ENCODE peak calls at places on chromosome 13, in four cellular contexts. U is IMR-90, S is PC-3, R is fibroblast of lung. O is an unnamed sample.

GRCh38 chr13:84570831-84571230 is 688.6 kb upstream of the SLITRK1 start:
- DNase-seq in U (peak; percentile 63), S (no peak), R (peak; percentile 4), O (no peak)

GRCh38 chr13:37640499-37640898 is 41.9 kb upstream of the POSTN start:
- DNase-seq in U (peak; percentile 86), S (peak; percentile 58), R (peak; percentile 89), O (peak; percentile 79)

GRCh38 chr13:51804295-51805172 is 571 bp upstream of the DHRS12 start:
- DNase-seq in U (no peak), S (no peak), R (peak; percentile 14), O (no peak)

GRCh38 chr13:62049992-62050391 is 634.3 kb upstream of the PCDH20 start:
- DNase-seq in U (no peak), S (no peak), R (no peak), O (no peak)

GRCh38 chr13:77443511-77443910 is 92.0 kb upstream of the SCEL start:
- DNase-seq in U (no peak), S (no peak), R (no peak), O (no peak)

GRCh38 chr13:91986771-91987515 is 588.5 kb downstream of the GPC5 start:
- DNase-seq in U (no peak), S (no peak), R (no peak), O (no peak)

GRCh38 chr13:24923305-24923640 is 159.3 kb downstream of the RNF17 start:
- DNase-seq in U (peak; percentile 75), S (peak; percentile 15), R (peak; percentile 85), O (no peak)

GRCh38 chr13:73754727-73755292 is 379.4 kb downstream of the KLF12 start:
- DNase-seq in U (peak; percentile 70), S (peak; percentile 85), R (peak; percentile 73), O (peak; percentile 79)

GRCh38 chr13:44903596-44903995 is 85.7 kb downstream of the NUFIP1 start:
- DNase-seq in U (peak; percentile 84), S (no peak), R (peak; percentile 94), O (no peak)

GRCh38 chr13:46633416-46633815 is 80.4 kb downstream of the LRCH1 start:
- DNase-seq in U (peak; percentile 88), S (peak; percentile 11), R (peak; percentile 71), O (no peak)

GRCh38 chr13:111005808-111006494 is 91.1 kb upstream of the ANKRD10 start:
- DNase-seq in U (peak; percentile 43), S (no peak), R (peak; percentile 83), O (peak; percentile 84)

GRCh38 chr13:49859568-49859967 is 67.1 kb upstream of the KPNA3 start:
- DNase-seq in U (peak; percentile 92), S (peak; percentile 78), R (peak; percentile 90), O (no peak)

GRCh38 chr13:24627090-24627714 is 53.0 kb upstream of the ATP12A start:
- DNase-seq in U (no peak), S (peak; percentile 54), R (no peak), O (no peak)

GRCh38 chr13:26500618-26501320 is 56.7 kb upstream of the WASF3 start:
- DNase-seq in U (no peak), S (no peak), R (no peak), O (peak; percentile 7)

GRCh38 chr13:49670828-49671227 is 20.5 kb downstream of the EBPL start:
- DNase-seq in U (no peak), S (no peak), R (no peak), O (no peak)

GRCh38 chr13:85236431-85236830 is 562.8 kb downstream of the SLITRK6 start:
- DNase-seq in U (peak; percentile 54), S (peak; percentile 91), R (peak; percentile 66), O (peak; percentile 74)

GRCh38 chr13:50014404-50014803 is 840 bp upstream of the KCNRG start:
- DNase-seq in U (no peak), S (no peak), R (no peak), O (no peak)

GRCh38 chr13:48405865-48406264 is 7.0 kb downstream of the LPAR6 start:
- DNase-seq in U (peak; percentile 36), S (no peak), R (no peak), O (no peak)

GRCh38 chr13:111178417-111178816 is 63.3 kb downstream of the ARHGEF7 start:
- DNase-seq in U (no peak), S (no peak), R (no peak), O (no peak)

GRCh38 chr13:77565635-77566034 is 30.1 kb downstream of the SCEL start:
- DNase-seq in U (peak; percentile 9), S (peak; percentile 66), R (peak; percentile 52), O (peak; percentile 71)

GRCh38 chr13:113947321-113948033 is 26.4 kb downstream of the C13orf46 start:
- DNase-seq in U (peak; percentile 43), S (peak; percentile 55), R (peak; percentile 64), O (peak; percentile 31)

GRCh38 chr13:95160112-95160906 is 140.9 kb downstream of the ABCC4 start:
- DNase-seq in U (peak; percentile 72), S (peak; percentile 39), R (peak; percentile 52), O (no peak)

GRCh38 chr13:46062190-46062589 is 9.6 kb upstream of the ZC3H13 start:
- DNase-seq in U (peak; percentile 61), S (peak; percentile 71), R (peak; percentile 18), O (no peak)

GRCh38 chr13:69124996-69125395 is 982.6 kb upstream of the ATXN8OS start:
- DNase-seq in U (no peak), S (peak; percentile 24), R (no peak), O (no peak)

GRCh38 chr13:39998166-39998565 is 342.7 kb downstream of the COG6 start:
- DNase-seq in U (no peak), S (no peak), R (no peak), O (no peak)

GRCh38 chr13:107239213-107239612 is 671.3 kb upstream of the ARGLU1 start:
- DNase-seq in U (no peak), S (no peak), R (no peak), O (no peak)

GRCh38 chr13:26037302-26037701 is 14.5 kb downstream of the SHISA2 start:
- DNase-seq in U (no peak), S (peak; percentile 56), R (no peak), O (peak; percentile 40)

GRCh38 chr13:73403362-73404150 is 344.8 kb downstream of the KLF5 start:
- DNase-seq in U (no peak), S (peak; percentile 29), R (no peak), O (no peak)

GRCh38 chr13:43493496-43494000 is 293.2 kb downstream of the ENOX1 start:
- DNase-seq in U (no peak), S (no peak), R (no peak), O (no peak)

DNA sequence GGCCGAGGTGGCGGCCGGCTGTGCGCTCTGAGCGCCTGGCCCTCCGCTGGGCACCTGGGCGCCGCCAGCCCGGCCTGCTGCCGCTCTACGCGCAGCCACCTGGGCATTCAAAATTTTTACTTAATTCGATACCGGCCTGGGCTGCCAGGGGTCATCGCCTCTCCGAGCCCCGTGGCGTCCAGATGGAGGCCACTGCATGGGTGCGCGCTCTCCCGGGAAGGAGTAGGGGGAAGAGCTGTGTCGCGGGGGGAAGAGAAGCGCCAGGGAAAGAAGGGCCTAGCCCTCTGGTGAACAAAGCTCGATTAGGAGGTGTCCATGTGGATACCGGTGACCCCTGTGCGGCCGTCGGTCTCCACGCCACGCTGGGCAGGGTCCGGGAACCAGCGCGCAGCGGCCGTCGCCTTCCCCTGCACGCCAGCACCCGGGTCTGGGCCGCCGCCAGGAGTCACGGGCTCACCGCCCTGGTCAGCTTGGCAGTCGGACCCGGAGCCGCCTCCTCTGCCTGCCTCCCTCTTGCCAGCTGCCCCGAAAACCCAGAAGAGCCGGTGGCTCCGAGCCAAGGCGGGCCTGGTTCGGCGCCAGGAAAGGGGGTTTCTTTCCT is 725 bp downstream of the BIVM start:
- DNase-seq in U (peak; percentile 5), S (no peak), R (peak; percentile 30), O (no peak)
- H3K27ac ChIP-seq in U (peak overlapping the region; percentile 68), S (no peak overlapping the region), R (peak overlapping the region; percentile 78), O (peak overlapping the region; percentile 41)

GRCh38 chr13:30671271-30671815 is 53.6 kb downstream of the USPL1 start:
- DNase-seq in U (no peak), S (no peak), R (no peak), O (no peak)

GRCh38 chr13:30679483-30680330 is 55.6 kb upstream of the ALOX5AP start:
- DNase-seq in U (peak; percentile 41), S (peak; percentile 27), R (peak; percentile 61), O (peak; percentile 58)

GRCh38 chr13:30668305-30668704 is 50.6 kb downstream of the USPL1 start:
- DNase-seq in U (no peak), S (no peak), R (no peak), O (no peak)

GRCh38 chr13:30676672-30677071 is 58.7 kb upstream of the ALOX5AP start:
- DNase-seq in U (peak; percentile 47), S (peak; percentile 54), R (peak; percentile 21), O (peak; percentile 46)

GRCh38 chr13:30673669-30674521 is 56.2 kb downstream of the USPL1 start:
- DNase-seq in U (peak; percentile 89), S (peak; percentile 83), R (peak; percentile 90), O (peak; percentile 88)
- H3K9ac ChIP-seq in U (peak overlapping the region; percentile 11), S (peak overlapping the region; percentile 26), R (peak overlapping the region; percentile 92), O (peak overlapping the region; percentile 82)

DNA sequence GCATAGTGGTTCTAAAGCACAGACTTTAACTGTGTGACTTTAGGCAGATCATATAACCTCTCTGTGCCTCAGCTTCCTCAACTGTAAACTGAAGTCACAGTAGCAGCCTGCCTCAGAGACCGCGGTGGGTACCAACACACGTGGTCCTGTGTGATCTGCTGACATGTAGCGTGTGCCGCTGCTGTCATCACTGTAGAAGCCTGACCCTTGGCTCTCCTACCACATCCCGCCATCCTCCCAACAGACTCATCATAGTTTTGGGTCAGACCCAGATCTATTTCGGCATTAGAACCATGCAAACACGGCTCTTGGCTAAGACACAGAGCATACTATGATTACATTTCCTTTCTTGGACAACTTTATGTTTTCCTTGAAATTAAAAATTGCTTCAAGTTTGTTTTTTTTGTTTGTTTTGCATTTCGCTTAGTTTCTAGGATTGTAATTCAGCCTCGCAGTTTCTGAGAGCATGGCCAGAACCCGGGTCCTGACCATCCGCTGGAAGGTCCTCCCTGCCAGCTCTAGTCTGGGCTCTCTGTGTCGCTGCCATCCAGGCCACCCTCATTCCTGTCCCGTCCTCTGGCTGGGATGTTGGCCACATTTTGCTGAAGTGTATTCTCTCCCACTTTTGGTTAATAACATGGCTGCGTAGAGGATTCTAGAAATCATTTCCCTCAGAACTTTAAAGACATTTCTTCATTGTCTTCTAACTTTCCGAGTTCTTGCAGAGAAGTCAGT is 53.0 kb downstream of the GGACT start:
- DNase-seq in U (no peak), S (no peak), R (peak; percentile 38), O (no peak)
- H3K4me1 ChIP-seq in U (peaks cover under 1% of the 10 kb centered on the region), S (no peaks in the 10 kb centered on the region), R (no peaks in the 10 kb centered on the region), O (no peaks in the 10 kb centered on the region)

DNA sequence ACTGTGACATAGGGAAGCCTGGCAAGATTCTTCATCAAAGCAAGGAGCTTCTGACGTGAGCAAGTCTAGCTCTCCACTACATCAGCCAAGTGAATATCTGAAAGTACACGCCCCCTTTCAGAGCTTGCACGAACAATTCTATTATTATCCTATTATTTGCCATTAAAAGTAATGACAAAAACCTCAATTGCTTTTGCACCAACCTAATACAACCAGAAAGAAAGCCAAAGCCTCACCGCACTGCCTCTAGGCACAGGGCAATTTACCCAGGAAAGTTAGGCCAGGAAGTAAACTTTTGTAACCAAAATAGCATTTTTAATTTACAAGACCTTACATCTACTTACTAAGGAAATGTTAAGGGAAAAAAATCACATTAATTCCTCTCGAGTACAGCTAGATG is 41.2 kb downstream of the LATS2 start:
- DNase-seq in U (no peak), S (no peak), R (no peak), O (no peak)
- H3K27ac ChIP-seq in U (peak overlapping the region; percentile 39), S (no peak overlapping the region), R (no peak overlapping the region), O (no peak overlapping the region)

DNA sequence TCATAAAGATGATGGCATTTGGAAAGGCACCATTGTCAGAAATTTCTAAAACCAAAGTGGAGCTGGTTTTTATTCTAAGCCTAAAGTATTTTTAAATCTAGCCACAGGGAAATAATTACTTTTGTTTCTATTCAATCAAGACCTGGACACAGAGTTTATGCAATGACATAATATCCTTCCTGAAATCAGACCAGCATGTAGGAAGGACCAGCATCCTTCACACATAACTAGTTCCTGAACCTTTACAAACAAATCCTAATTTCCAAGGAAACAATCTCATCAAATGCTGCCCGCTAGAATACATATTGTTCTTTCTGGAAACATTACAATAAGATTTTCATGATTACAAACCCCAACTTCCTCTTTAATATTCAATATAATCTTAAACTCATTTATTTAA is 1.5 kb downstream of the STARD13 start:
- DNase-seq in U (peak; percentile 65), S (no peak), R (no peak), O (peak; percentile 90)
- H3K9ac ChIP-seq in U (peak overlapping the region; percentile 99), S (peak overlapping the region; percentile 84), R (peak overlapping the region; percentile 11), O (peak overlapping the region; percentile 100)

O was measured in endothelial cell of umbilical vein.